ENCODE peak calls at places on chromosomes 2 and 18, in nine cellular contexts. One of them, this sample, is unnamed.

GRCh38 chr2:234291765-234292204 is 205.1 kb downstream of the ARL4C start:
- DNase-seq in IMR-90: peak
- DNase-seq in upper lobe of right lung: no peak
- DNase-seq in effector memory CD4-positive, alpha-beta T cell: peak
- DNase-seq in CD4-positive, alpha-beta memory T cell: peak
- DNase-seq in PC-3: no peak
- DNase-seq in right lobe of liver: no peak
- DNase-seq in cardiac muscle cell: peak
- DNase-seq in AG09309: peak
- DNase-seq in this sample: no peak

GRCh38 chr2:143732076-143732475 is 602.9 kb downstream of the ARHGAP15 start:
- DNase-seq in PC-3: peak
- DNase-seq in upper lobe of right lung: no peak
- DNase-seq in right lobe of liver: no peak
- DNase-seq in IMR-90: peak
- DNase-seq in effector memory CD4-positive, alpha-beta T cell: no peak
- DNase-seq in AG09309: no peak
- DNase-seq in cardiac muscle cell: peak
- DNase-seq in CD4-positive, alpha-beta memory T cell: no peak
- DNase-seq in this sample: no peak

GRCh38 chr2:233409286-233409991 is 55.1 kb downstream of the DGKD start:
- DNase-seq in PC-3: no peak
- DNase-seq in upper lobe of right lung: no peak
- DNase-seq in effector memory CD4-positive, alpha-beta T cell: no peak
- DNase-seq in right lobe of liver: no peak
- DNase-seq in cardiac muscle cell: peak
- DNase-seq in CD4-positive, alpha-beta memory T cell: peak
- DNase-seq in IMR-90: no peak
- DNase-seq in AG09309: no peak
- DNase-seq in this sample: no peak

GRCh38 chr2:204885747-204886146 is 340.5 kb downstream of the PARD3B start:
- DNase-seq in right lobe of liver: no peak
- DNase-seq in AG09309: no peak
- DNase-seq in cardiac muscle cell: peak
- DNase-seq in PC-3: no peak
- DNase-seq in IMR-90: no peak
- DNase-seq in effector memory CD4-positive, alpha-beta T cell: no peak
- DNase-seq in CD4-positive, alpha-beta memory T cell: no peak
- DNase-seq in upper lobe of right lung: no peak
- DNase-seq in this sample: no peak

GRCh38 chr2:52289776-52290175 is 1257.8 kb upstream of the NRXN1 start:
- DNase-seq in PC-3: no peak
- DNase-seq in upper lobe of right lung: no peak
- DNase-seq in effector memory CD4-positive, alpha-beta T cell: no peak
- DNase-seq in cardiac muscle cell: peak
- DNase-seq in CD4-positive, alpha-beta memory T cell: no peak
- DNase-seq in AG09309: no peak
- DNase-seq in right lobe of liver: no peak
- DNase-seq in IMR-90: peak
- DNase-seq in this sample: no peak

GRCh38 chr18:6566338-6566911 is 151.7 kb upstream of the L3MBTL4 start:
- DNase-seq in right lobe of liver: no peak
- DNase-seq in PC-3: peak
- DNase-seq in AG09309: no peak
- DNase-seq in effector memory CD4-positive, alpha-beta T cell: no peak
- DNase-seq in IMR-90: no peak
- DNase-seq in upper lobe of right lung: no peak
- DNase-seq in cardiac muscle cell: no peak
- DNase-seq in CD4-positive, alpha-beta memory T cell: no peak
- DNase-seq in this sample: peak

GRCh38 chr2:26615336-26616031 is 25.7 kb downstream of the CIB4 start:
- DNase-seq in right lobe of liver: no peak
- DNase-seq in IMR-90: no peak
- DNase-seq in upper lobe of right lung: peak
- DNase-seq in cardiac muscle cell: no peak
- DNase-seq in CD4-positive, alpha-beta memory T cell: no peak
- DNase-seq in AG09309: no peak
- DNase-seq in effector memory CD4-positive, alpha-beta T cell: no peak
- DNase-seq in PC-3: peak
- DNase-seq in this sample: no peak

GRCh38 chr2:60483400-60483799 is 70.1 kb downstream of the BCL11A start:
- DNase-seq in cardiac muscle cell: peak
- DNase-seq in upper lobe of right lung: no peak
- DNase-seq in AG09309: peak
- DNase-seq in effector memory CD4-positive, alpha-beta T cell: no peak
- DNase-seq in CD4-positive, alpha-beta memory T cell: no peak
- DNase-seq in right lobe of liver: no peak
- DNase-seq in IMR-90: peak
- DNase-seq in PC-3: no peak
- DNase-seq in this sample: no peak

GRCh38 chr2:26450031-26450635 is 27.8 kb downstream of the OTOF start:
- DNase-seq in PC-3: no peak
- DNase-seq in effector memory CD4-positive, alpha-beta T cell: no peak
- DNase-seq in IMR-90: no peak
- DNase-seq in upper lobe of right lung: no peak
- DNase-seq in cardiac muscle cell: no peak
- DNase-seq in AG09309: no peak
- DNase-seq in right lobe of liver: peak
- DNase-seq in CD4-positive, alpha-beta memory T cell: no peak
- DNase-seq in this sample: no peak

GRCh38 chr18:46899274-46899948 is 17.9 kb downstream of the PIAS2 start:
- DNase-seq in IMR-90: peak
- DNase-seq in effector memory CD4-positive, alpha-beta T cell: no peak
- DNase-seq in upper lobe of right lung: no peak
- DNase-seq in cardiac muscle cell: no peak
- DNase-seq in AG09309: no peak
- DNase-seq in right lobe of liver: no peak
- DNase-seq in PC-3: no peak
- DNase-seq in CD4-positive, alpha-beta memory T cell: no peak
- DNase-seq in this sample: no peak

GRCh38 chr2:109063326-109063670 is 65.7 kb upstream of the SH3RF3 start:
- DNase-seq in CD4-positive, alpha-beta memory T cell: peak
- DNase-seq in IMR-90: no peak
- DNase-seq in cardiac muscle cell: no peak
- DNase-seq in upper lobe of right lung: no peak
- DNase-seq in right lobe of liver: peak
- DNase-seq in effector memory CD4-positive, alpha-beta T cell: no peak
- DNase-seq in PC-3: peak
- DNase-seq in AG09309: no peak
- DNase-seq in this sample: no peak

GRCh38 chr2:41024806-41025205 is 572.9 kb upstream of the SLC8A1 start:
- DNase-seq in effector memory CD4-positive, alpha-beta T cell: no peak
- DNase-seq in right lobe of liver: no peak
- DNase-seq in IMR-90: no peak
- DNase-seq in AG09309: no peak
- DNase-seq in CD4-positive, alpha-beta memory T cell: no peak
- DNase-seq in cardiac muscle cell: no peak
- DNase-seq in PC-3: no peak
- DNase-seq in upper lobe of right lung: no peak
- DNase-seq in this sample: no peak

GRCh38 chr18:39527465-39527864 is 1961.9 kb upstream of the CELF4 start:
- DNase-seq in cardiac muscle cell: no peak
- DNase-seq in IMR-90: peak
- DNase-seq in right lobe of liver: no peak
- DNase-seq in CD4-positive, alpha-beta memory T cell: no peak
- DNase-seq in AG09309: no peak
- DNase-seq in PC-3: no peak
- DNase-seq in upper lobe of right lung: no peak
- DNase-seq in effector memory CD4-positive, alpha-beta T cell: no peak
- DNase-seq in this sample: no peak

GRCh38 chr2:6986894-6987487 is 69.8 kb downstream of the RNF144A start:
- DNase-seq in CD4-positive, alpha-beta memory T cell: no peak
- DNase-seq in cardiac muscle cell: peak
- DNase-seq in PC-3: no peak
- DNase-seq in upper lobe of right lung: no peak
- DNase-seq in AG09309: no peak
- DNase-seq in right lobe of liver: no peak
- DNase-seq in effector memory CD4-positive, alpha-beta T cell: no peak
- DNase-seq in IMR-90: no peak
- DNase-seq in this sample: no peak

GRCh38 chr2:42254186-42254911 is 85.2 kb downstream of the EML4 start:
- DNase-seq in AG09309: no peak
- DNase-seq in effector memory CD4-positive, alpha-beta T cell: no peak
- DNase-seq in upper lobe of right lung: no peak
- DNase-seq in right lobe of liver: no peak
- DNase-seq in PC-3: no peak
- DNase-seq in cardiac muscle cell: no peak
- DNase-seq in IMR-90: peak
- DNase-seq in CD4-positive, alpha-beta memory T cell: no peak
- DNase-seq in this sample: no peak

GRCh38 chr2:229376866-229377265 is 105.8 kb upstream of the PID1 start:
- DNase-seq in right lobe of liver: no peak
- DNase-seq in AG09309: no peak
- DNase-seq in PC-3: peak
- DNase-seq in CD4-positive, alpha-beta memory T cell: no peak
- DNase-seq in upper lobe of right lung: no peak
- DNase-seq in IMR-90: no peak
- DNase-seq in cardiac muscle cell: no peak
- DNase-seq in effector memory CD4-positive, alpha-beta T cell: no peak
- DNase-seq in this sample: no peak

GRCh38 chr2:42809876-42810125 is 17.4 kb upstream of the HAAO start:
- DNase-seq in upper lobe of right lung: peak
- DNase-seq in IMR-90: peak
- DNase-seq in effector memory CD4-positive, alpha-beta T cell: no peak
- DNase-seq in AG09309: no peak
- DNase-seq in cardiac muscle cell: peak
- DNase-seq in right lobe of liver: peak
- DNase-seq in PC-3: peak
- DNase-seq in CD4-positive, alpha-beta memory T cell: no peak
- DNase-seq in this sample: no peak

GRCh38 chr2:195555971-195556370 is 101.1 kb upstream of the SLC39A10 start:
- DNase-seq in effector memory CD4-positive, alpha-beta T cell: no peak
- DNase-seq in right lobe of liver: no peak
- DNase-seq in PC-3: no peak
- DNase-seq in AG09309: no peak
- DNase-seq in CD4-positive, alpha-beta memory T cell: no peak
- DNase-seq in upper lobe of right lung: no peak
- DNase-seq in cardiac muscle cell: no peak
- DNase-seq in IMR-90: no peak
- DNase-seq in this sample: no peak

GRCh38 chr18:42274488-42275137 is 319.6 kb downstream of the PIK3C3 start:
- DNase-seq in PC-3: peak
- DNase-seq in IMR-90: peak
- DNase-seq in cardiac muscle cell: peak
- DNase-seq in right lobe of liver: no peak
- DNase-seq in effector memory CD4-positive, alpha-beta T cell: no peak
- DNase-seq in upper lobe of right lung: no peak
- DNase-seq in AG09309: no peak
- DNase-seq in CD4-positive, alpha-beta memory T cell: no peak
- DNase-seq in this sample: peak

GRCh38 chr2:189595412-189595811 is 14.8 kb upstream of the SLC40A1 start:
- DNase-seq in upper lobe of right lung: no peak
- DNase-seq in PC-3: no peak
- DNase-seq in IMR-90: no peak
- DNase-seq in right lobe of liver: no peak
- DNase-seq in AG09309: no peak
- DNase-seq in cardiac muscle cell: no peak
- DNase-seq in effector memory CD4-positive, alpha-beta T cell: no peak
- DNase-seq in CD4-positive, alpha-beta memory T cell: no peak
- DNase-seq in this sample: no peak

GRCh38 chr2:102186676-102187190 is at the start of gene IL1RL2:
- DNase-seq in right lobe of liver: peak
- DNase-seq in effector memory CD4-positive, alpha-beta T cell: no peak
- DNase-seq in cardiac muscle cell: peak
- DNase-seq in CD4-positive, alpha-beta memory T cell: no peak
- DNase-seq in AG09309: no peak
- DNase-seq in IMR-90: no peak
- DNase-seq in upper lobe of right lung: peak
- DNase-seq in PC-3: no peak
- DNase-seq in this sample: no peak
- H3K4me3 ChIP-seq in right lobe of liver: peak
- H3K4me3 ChIP-seq in effector memory CD4-positive, alpha-beta T cell: peak
- H3K4me3 ChIP-seq in cardiac muscle cell: peak
- H3K4me3 ChIP-seq in CD4-positive, alpha-beta memory T cell: no peak
- H3K4me3 ChIP-seq in AG09309: peak
- H3K4me3 ChIP-seq in IMR-90: peak
- H3K4me3 ChIP-seq in upper lobe of right lung: peak
- H3K4me3 ChIP-seq in PC-3: no peak
- H3K4me3 ChIP-seq in this sample: no peak

DNA sequence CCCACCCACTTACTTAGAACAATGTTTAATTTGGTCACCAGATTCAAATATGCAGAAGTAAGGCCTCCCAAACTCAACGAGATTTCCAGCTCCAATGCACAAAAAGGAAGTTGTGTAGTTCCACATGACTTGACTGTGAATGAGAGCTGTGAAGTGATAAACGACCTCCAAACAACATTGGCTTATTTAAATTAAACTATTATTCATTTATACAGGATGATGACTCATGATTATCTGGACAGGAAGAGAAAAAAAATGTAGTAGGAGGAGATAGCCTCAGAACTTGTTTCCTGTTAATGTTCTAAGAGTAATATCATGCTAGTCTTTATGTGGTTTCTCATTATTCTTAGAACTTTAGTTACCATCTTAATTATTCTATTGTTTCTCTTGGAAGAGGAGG is 237.3 kb downstream of the C1D start:
- DNase-seq in cardiac muscle cell: peak
- DNase-seq in CD4-positive, alpha-beta memory T cell: no peak
- DNase-seq in effector memory CD4-positive, alpha-beta T cell: no peak
- DNase-seq in IMR-90: peak
- DNase-seq in PC-3: peak
- DNase-seq in upper lobe of right lung: no peak
- DNase-seq in right lobe of liver: no peak
- DNase-seq in AG09309: peak
- DNase-seq in this sample: no peak
- H3K4me3 ChIP-seq in cardiac muscle cell: no peak
- H3K4me3 ChIP-seq in CD4-positive, alpha-beta memory T cell: no peak
- H3K4me3 ChIP-seq in effector memory CD4-positive, alpha-beta T cell: no peak
- H3K4me3 ChIP-seq in IMR-90: no peak
- H3K4me3 ChIP-seq in PC-3: no peak
- H3K4me3 ChIP-seq in upper lobe of right lung: no peak
- H3K4me3 ChIP-seq in right lobe of liver: no peak
- H3K4me3 ChIP-seq in AG09309: no peak
- H3K4me3 ChIP-seq in this sample: no peak

DNA sequence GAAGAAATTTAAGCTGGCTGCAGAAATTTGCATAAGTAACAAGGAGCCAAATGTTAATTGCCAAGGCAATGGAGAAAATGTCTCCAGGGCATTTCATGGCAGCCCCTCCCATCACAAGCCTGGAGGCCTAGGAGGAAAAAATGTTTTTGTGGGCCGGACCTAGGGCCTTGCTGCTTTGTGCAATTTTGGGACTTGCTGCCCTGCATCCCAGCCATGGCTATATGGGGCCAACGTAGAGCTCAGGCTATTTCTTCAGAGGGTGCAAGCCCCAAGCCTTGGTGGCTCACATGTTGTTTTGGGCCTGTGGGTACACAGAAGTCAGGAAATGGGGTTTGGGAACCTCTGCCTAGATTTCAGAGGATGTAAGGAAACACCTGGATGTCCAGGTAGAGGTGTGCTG is 57.7 kb downstream of the MOB4 start:
- DNase-seq in PC-3: no peak
- DNase-seq in upper lobe of right lung: no peak
- DNase-seq in right lobe of liver: no peak
- DNase-seq in CD4-positive, alpha-beta memory T cell: no peak
- DNase-seq in AG09309: no peak
- DNase-seq in IMR-90: no peak
- DNase-seq in cardiac muscle cell: no peak
- DNase-seq in effector memory CD4-positive, alpha-beta T cell: no peak
- DNase-seq in this sample: no peak
- H3K4me3 ChIP-seq in PC-3: no peak
- H3K4me3 ChIP-seq in upper lobe of right lung: no peak
- H3K4me3 ChIP-seq in right lobe of liver: no peak
- H3K4me3 ChIP-seq in CD4-positive, alpha-beta memory T cell: no peak
- H3K4me3 ChIP-seq in AG09309: no peak
- H3K4me3 ChIP-seq in IMR-90: no peak
- H3K4me3 ChIP-seq in cardiac muscle cell: no peak
- H3K4me3 ChIP-seq in effector memory CD4-positive, alpha-beta T cell: no peak
- H3K4me3 ChIP-seq in this sample: no peak

GRCh38 chr2:150532883-150533282 is 45.4 kb upstream of the RND3 start:
- DNase-seq in right lobe of liver: no peak
- DNase-seq in effector memory CD4-positive, alpha-beta T cell: no peak
- DNase-seq in AG09309: peak
- DNase-seq in cardiac muscle cell: peak
- DNase-seq in IMR-90: peak
- DNase-seq in CD4-positive, alpha-beta memory T cell: no peak
- DNase-seq in upper lobe of right lung: no peak
- DNase-seq in PC-3: peak
- DNase-seq in this sample: no peak
- H3K4me3 ChIP-seq in right lobe of liver: no peak
- H3K4me3 ChIP-seq in effector memory CD4-positive, alpha-beta T cell: no peak
- H3K4me3 ChIP-seq in AG09309: no peak
- H3K4me3 ChIP-seq in cardiac muscle cell: no peak
- H3K4me3 ChIP-seq in IMR-90: no peak
- H3K4me3 ChIP-seq in CD4-positive, alpha-beta memory T cell: no peak
- H3K4me3 ChIP-seq in upper lobe of right lung: no peak
- H3K4me3 ChIP-seq in PC-3: no peak
- H3K4me3 ChIP-seq in this sample: no peak

This sample was measured in LNCaP clone FGC.